ENCODE peak calls at places on chromosomes 5 and 9, in four cellular contexts. M is ovary; P is cardiac muscle cell; U is naive thymus-derived CD4-positive, alpha-beta T cell. D is an unnamed sample. For H3K4me1 and H3K27me3, the result is how much of the 10 kb centered on the place peaks cover.

GRCh38 chr5:102450313-102450990 is 48.3 kb downstream of the SLCO6A1 start:
- DNase-seq in P (no peak), M (no peak), U (no peak), D (peak)

GRCh38 chr5:138542120-138542955 is 698 bp downstream of the ETF1 start:
- DNase-seq in M (no peak), U (no peak), P (no peak), D (no peak)

GRCh38 chr9:70589571-70590263 is 175.3 kb upstream of the KLF9 start:
- DNase-seq in P (no peak), M (no peak), U (no peak), D (no peak)

GRCh38 chr5:35881758-35882157 is 25.1 kb downstream of the IL7R start:
- DNase-seq in U (no peak), M (no peak), P (no peak), D (no peak)

GRCh38 chr5:168987540-168988300 is 313.2 kb downstream of the SLIT3 start:
- DNase-seq in U (peak), M (peak), P (peak), D (peak)

GRCh38 chr5:122753500-122753899 is 21.4 kb upstream of the SNX2 start:
- DNase-seq in U (no peak), M (no peak), P (no peak), D (no peak)

GRCh38 chr9:9764821-9765220 is 848.0 kb downstream of the PTPRD start:
- DNase-seq in U (no peak), P (no peak), M (no peak), D (no peak)

GRCh38 chr5:169296456-169297220 is 4.3 kb downstream of the SLIT3 start:
- DNase-seq in P (no peak), M (no peak), U (no peak), D (no peak)

GRCh38 chr9:95772320-95773060 is 103.0 kb upstream of the ERCC6L2 start:
- DNase-seq in M (peak), U (no peak), P (peak), D (peak)

GRCh38 chr9:36486933-36487481 is 85.7 kb upstream of the MELK start:
- DNase-seq in U (no peak), P (no peak), M (peak), D (peak)

GRCh38 chr5:3954189-3954588 is 358.6 kb downstream of the IRX1 start:
- DNase-seq in P (no peak), M (no peak), U (no peak), D (no peak)

GRCh38 chr9:7246917-7247538 is 489.3 kb downstream of the KDM4C start:
- DNase-seq in P (no peak), M (no peak), U (no peak), D (no peak)

GRCh38 chr9:71859939-71860338 is 51.1 kb downstream of the ABHD17B start:
- DNase-seq in M (no peak), P (no peak), U (no peak), D (no peak)

GRCh38 chr9:5626727-5627634 is 1.9 kb upstream of the RIC1 start:
- DNase-seq in P (peak), U (no peak), M (no peak), D (peak)

GRCh38 chr9:74742792-74743389 is 144.8 kb downstream of the TRPM6 start:
- DNase-seq in M (no peak), P (peak), U (no peak), D (peak)

GRCh38 chr5:164600166-164600715 is 1094.8 kb downstream of the MAT2B start:
- DNase-seq in M (no peak), P (no peak), U (no peak), D (no peak)

GRCh38 chr5:10479226-10479721 is 37.6 kb downstream of the ROPN1L start:
- DNase-seq in M (no peak), P (no peak), U (no peak), D (no peak)

GRCh38 chr9:78821126-78821822 is 524.3 kb downstream of the PSAT1 start:
- DNase-seq in M (no peak), U (no peak), P (peak), D (peak)

GRCh38 chr5:39760385-39761198 is 335.8 kb upstream of the DAB2 start:
- DNase-seq in P (no peak), U (no peak), M (no peak), D (no peak)

GRCh38 chr9:136729144-136729543 is 13.6 kb downstream of the LCN10 start:
- DNase-seq in P (no peak), M (no peak), U (no peak), D (no peak)

GRCh38 chr5:160312139-160312959 is at the start of gene CCNJL:
- DNase-seq in P (peak), M (peak), U (no peak), D (peak)

GRCh38 chr9:134980516-134980915 is 62.8 kb upstream of the FCN1 start:
- DNase-seq in U (no peak), P (no peak), M (no peak), D (no peak)

GRCh38 chr9:106622148-106622547 is 240.8 kb upstream of the ZNF462 start:
- DNase-seq in P (no peak), U (no peak), M (no peak), D (peak)

GRCh38 chr5:162221884-162222283 is 154.3 kb downstream of the GABRG2 start:
- DNase-seq in U (no peak), P (no peak), M (no peak), D (no peak)

GRCh38 chr9:15349892-15350761 is 43.1 kb upstream of the TTC39B start:
- DNase-seq in P (no peak), M (no peak), U (no peak), D (no peak)

GRCh38 chr5:138602371-138603000 is 27.3 kb upstream of the HSPA9 start:
- DNase-seq in P (no peak), M (no peak), U (no peak), D (no peak)

GRCh38 chr9:83623634-83623991 is 670 bp downstream of the IDNK start:
- DNase-seq in M (no peak), U (no peak), P (no peak), D (no peak)

GRCh38 chr9:99868845-99869244 is 37.6 kb upstream of the STX17 start:
- DNase-seq in P (no peak), M (no peak), U (no peak), D (no peak)

GRCh38 chr5:125348221-125348692 is 601.8 kb upstream of the ZNF608 start:
- DNase-seq in P (peak), M (no peak), U (no peak), D (peak)

GRCh38 chr9:96453625-96454024 is 3.7 kb downstream of the HABP4 start:
- DNase-seq in U (no peak), P (peak), M (no peak), D (peak)

GRCh38 chr5:110590187-110590586 is 136.3 kb downstream of the TMEM232 start:
- DNase-seq in U (no peak), M (no peak), P (peak), D (no peak)

GRCh38 chr9:126692759-126693427 is 79.2 kb downstream of the LMX1B start:
- DNase-seq in P (no peak), U (no peak), M (no peak), D (no peak)

GRCh38 chr5:168472329-168472728 is 13.9 kb upstream of the RARS1 start:
- DNase-seq in U (no peak), P (no peak), M (no peak), D (peak)

GRCh38 chr9:136951541-136952353 is at the start of gene LCN12:
- DNase-seq in P (no peak), U (no peak), M (no peak), D (no peak)

GRCh38 chr5:142070000-142070399 is 38.6 kb upstream of the NDFIP1 start:
- DNase-seq in U (no peak), P (peak), M (no peak), D (no peak)

GRCh38 chr5:103273952-103274351 is 15.4 kb downstream of the MACIR start:
- DNase-seq in M (no peak), P (no peak), U (no peak), D (no peak)

GRCh38 chr5:143614831-143615230 is 197.1 kb upstream of the HMHB1 start:
- DNase-seq in M (no peak), U (no peak), P (no peak), D (no peak)

GRCh38 chr5:153835891-153836515 is 202.7 kb downstream of the FAM114A2 start:
- DNase-seq in M (no peak), U (no peak), P (no peak), D (no peak)

GRCh38 chr5:6787941-6788340 is 74.7 kb downstream of the TENT4A start:
- DNase-seq in M (no peak), P (no peak), U (no peak), D (no peak)

GRCh38 chr9:6133346-6134063 is 82.1 kb upstream of the IL33 start:
- DNase-seq in U (no peak), P (no peak), M (no peak), D (no peak)

DNA sequence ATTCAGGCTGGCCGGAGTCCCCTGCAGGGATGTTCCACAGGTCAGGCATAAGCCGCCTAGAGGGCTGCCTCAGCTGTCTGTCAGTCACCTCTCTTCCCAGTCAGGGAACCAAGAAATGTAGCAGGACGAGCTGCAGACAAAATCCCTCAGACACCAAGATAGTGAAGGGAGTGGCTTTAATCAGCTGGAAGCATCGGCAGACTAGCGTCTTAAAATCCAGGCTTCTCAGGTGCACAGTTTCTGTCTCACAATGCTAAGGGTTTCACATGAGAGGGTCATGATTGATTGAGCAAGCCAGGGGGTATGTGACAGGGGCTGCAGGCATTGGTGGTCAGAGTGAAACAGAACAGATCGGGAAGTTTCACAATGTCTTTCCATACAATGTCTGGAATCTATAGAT is 247.2 kb downstream of the CDH10 start:
- DNase-seq in U (no peak), M (no peak), P (no peak), D (no peak)
- H3K4me1 ChIP-seq in U (under half), M (under half), P (under half), D (under half)

GRCh38 chr9:130172858-130173461 is 756 bp downstream of the NCS1 start:
- DNase-seq in U (no peak), P (peak), M (peak), D (no peak)
- H3K27me3 ChIP-seq in U (under half), P (under half), M (under half), D (under half)

GRCh38 chr5:133246376-133247144 is 194.7 kb downstream of the HSPA4 start:
- DNase-seq in P (no peak), M (no peak), U (no peak), D (no peak)

GRCh38 chr5:133245191-133246052 is 193.6 kb downstream of the HSPA4 start:
- DNase-seq in U (no peak), P (no peak), M (no peak), D (no peak)

GRCh38 chr5:133244242-133244641 is 192.4 kb downstream of the HSPA4 start:
- DNase-seq in P (no peak), U (no peak), M (no peak), D (no peak)

GRCh38 chr5:133247145-133247709 is 195.4 kb downstream of the HSPA4 start:
- DNase-seq in U (no peak), M (no peak), P (no peak), D (no peak)

GRCh38 chr5:133246053-133246370 is 194.2 kb downstream of the HSPA4 start:
- DNase-seq in M (no peak), P (no peak), U (no peak), D (no peak)
- H3K4me1 ChIP-seq in M (under half), P (under half), U (under half), D (under half)

GRCh38 chr5:180592176-180592575 is 877 bp upstream of the SCGB3A1 start:
- DNase-seq in P (no peak), M (no peak), U (no peak), D (no peak)
- H3K27me3 ChIP-seq in P (half or more), M (under half), U (under half), D (under half)

DNA sequence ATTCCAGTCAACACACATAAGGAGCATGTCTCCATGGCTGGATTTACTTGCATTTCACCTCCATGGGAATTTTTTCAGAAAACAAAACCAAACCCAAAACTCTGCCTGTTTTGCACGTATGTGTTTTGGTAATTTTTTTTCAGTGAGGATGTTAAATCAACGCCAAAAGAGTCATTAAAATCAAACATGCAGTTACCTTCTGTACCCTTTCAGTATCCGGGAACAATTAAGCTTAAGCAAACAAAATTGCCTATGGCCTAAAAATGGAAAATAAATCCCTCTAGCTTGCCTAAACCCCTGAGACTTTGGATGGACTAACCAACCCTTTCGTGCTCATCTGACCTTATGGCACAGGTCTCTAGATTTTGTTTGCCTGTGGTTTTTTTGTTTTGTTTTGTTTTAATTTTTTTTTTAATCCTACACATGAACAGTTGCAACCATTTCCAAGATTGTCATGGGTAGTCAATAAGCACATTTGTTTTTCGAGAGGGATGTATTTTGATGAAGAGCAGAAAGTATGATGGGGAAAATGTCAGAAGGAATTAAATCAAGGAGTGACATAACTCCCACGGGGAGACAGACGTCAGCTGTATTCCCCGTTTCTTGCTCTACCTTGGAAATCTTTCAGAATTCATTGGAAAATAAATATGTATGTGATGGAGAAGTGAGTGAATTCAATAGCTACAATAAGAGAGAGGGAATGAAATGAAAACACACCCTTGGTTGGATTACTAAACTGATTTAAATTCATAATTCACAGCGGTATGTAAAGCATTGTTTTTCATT is 209.4 kb upstream of the KLF4 start:
- DNase-seq in P (no peak), U (no peak), M (no peak), D (no peak)
- H3K4me1 ChIP-seq in P (under half), U (under half), M (under half), D (under half)

GRCh38 chr5:66981705-66982387 is 214.8 kb downstream of the CD180 start:
- DNase-seq in M (no peak), P (no peak), U (no peak), D (no peak)
- H3K27me3 ChIP-seq in M (under half), P (under half), U (under half), D (under half)

GRCh38 chr9:116466289-116467012 is 220.7 kb upstream of the TRIM32 start:
- DNase-seq in P (no peak), M (no peak), U (no peak), D (no peak)

GRCh38 chr9:116467740-116468351 is 219.3 kb upstream of the TRIM32 start:
- DNase-seq in M (no peak), P (no peak), U (no peak), D (peak)

GRCh38 chr9:116465591-116466288 is 221.4 kb upstream of the TRIM32 start:
- DNase-seq in U (no peak), P (no peak), M (no peak), D (no peak)

GRCh38 chr9:116468369-116468768 is 218.7 kb upstream of the TRIM32 start:
- DNase-seq in P (no peak), M (no peak), U (no peak), D (no peak)

DNA sequence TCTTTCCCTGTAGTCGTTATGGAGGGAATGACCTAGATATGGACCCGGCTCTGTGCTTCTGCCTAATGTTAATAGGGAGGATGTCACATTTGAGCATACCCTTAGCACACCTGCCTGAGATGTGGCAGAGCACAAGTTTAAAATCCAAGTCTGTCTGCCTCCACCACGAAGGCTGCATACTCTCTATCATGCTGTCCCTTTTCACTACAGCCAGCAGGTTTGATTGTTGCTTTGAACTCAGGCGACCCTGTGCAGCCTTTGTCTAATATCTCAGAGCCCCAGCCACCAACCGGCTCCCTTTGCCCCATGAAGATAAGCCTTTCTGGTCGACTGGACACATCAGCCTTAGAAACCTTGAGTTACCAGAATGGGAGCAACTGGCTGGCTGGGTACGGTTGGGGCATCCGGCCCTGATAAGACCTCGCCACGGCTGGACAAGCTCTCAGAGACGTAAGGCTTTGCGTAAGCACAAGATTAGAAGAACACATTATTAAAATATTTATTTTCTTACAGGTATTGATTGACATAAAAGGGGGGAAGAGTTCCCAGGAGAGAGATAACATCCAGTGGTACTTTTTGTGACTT is 222.0 kb upstream of the TRIM32 start:
- DNase-seq in M (no peak), P (peak), U (no peak), D (no peak)
- H3K4me1 ChIP-seq in M (under half), P (under half), U (under half), D (under half)

GRCh38 chr5:176816043-176816745 is 5.8 kb downstream of the UNC5A start:
- DNase-seq in U (no peak), M (no peak), P (no peak), D (no peak)
- H3K27me3 ChIP-seq in U (under half), M (under half), P (under half), D (under half)

GRCh38 chr5:15333091-15333490 is 166.9 kb upstream of the FBXL7 start:
- DNase-seq in P (no peak), U (no peak), M (no peak), D (no peak)

DNA sequence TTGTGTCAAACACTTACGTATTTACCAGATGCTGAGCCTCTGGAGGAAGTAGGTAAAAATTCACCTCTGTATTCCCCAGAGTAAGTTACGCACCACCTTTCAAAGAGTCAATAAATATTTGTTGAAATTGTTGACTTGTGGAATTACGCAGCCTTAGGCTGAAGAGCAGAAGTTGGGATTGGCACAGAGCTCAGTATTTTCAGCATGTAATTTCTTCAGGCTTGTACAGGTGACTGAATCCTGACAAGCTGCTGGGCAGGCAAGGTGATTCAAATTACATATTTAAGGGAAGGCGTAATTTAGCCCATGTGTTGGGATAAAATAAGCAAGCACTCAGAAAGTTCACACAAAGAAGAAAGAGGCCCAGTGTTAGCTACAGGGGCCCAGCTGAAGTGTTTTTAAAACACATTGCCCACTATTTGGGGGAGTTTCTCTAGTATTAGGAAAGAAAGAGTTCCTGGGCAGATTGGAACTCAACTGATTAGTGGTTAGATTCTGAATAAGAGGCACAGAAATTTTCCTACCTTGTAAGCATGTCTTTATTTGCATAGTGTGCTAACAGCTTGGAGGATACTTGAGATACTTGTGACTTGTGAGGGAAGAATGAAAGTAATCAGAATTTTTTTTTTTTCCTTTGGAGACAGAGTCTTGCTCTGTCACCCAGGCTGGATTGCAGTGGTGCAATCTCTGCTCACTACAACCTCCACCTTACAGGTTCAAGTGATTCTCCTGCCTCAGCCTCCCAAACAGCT is 165.3 kb upstream of the FBXL7 start:
- DNase-seq in U (no peak), M (no peak), P (no peak), D (no peak)
- H3K4me1 ChIP-seq in U (under half), M (under half), P (under half), D (under half)

DNA sequence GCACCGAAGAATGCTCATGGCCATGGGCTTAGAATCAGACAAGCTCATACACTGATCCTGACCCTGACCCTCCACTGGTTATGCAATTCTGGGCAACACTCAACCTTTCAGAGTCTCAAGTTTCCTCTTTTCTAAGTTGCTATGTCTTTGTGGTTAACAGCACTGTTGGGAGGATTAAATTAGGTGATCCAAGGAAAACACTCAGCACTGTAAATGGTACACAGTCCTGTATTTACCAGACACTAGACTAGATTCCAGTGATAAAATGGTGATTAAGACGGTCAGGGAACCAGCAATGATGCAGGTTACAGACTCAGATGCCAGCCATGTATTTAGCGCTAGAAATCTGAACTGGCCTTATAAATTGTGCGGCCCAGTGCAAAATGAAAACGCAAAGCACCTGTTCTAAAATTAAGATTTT is 8.1 kb downstream of the ARL15 start:
- DNase-seq in U (no peak), P (no peak), M (no peak), D (no peak)
- H3K27me3 ChIP-seq in U (under half), P (under half), M (under half), D (under half)

D was measured in HAP-1.